ENCODE peak calls at places on chromosomes 7 and 10, in four cellular contexts. O, P, I and W are unnamed samples.
A peak's percentile ranks its signal among the peaks of the same experiment; 100 is the strongest.

GRCh38 chr10:78426181-78426580 is 392.5 kb downstream of the RPS24 start:
- DNase-seq in O (no peak), P (no peak), I (no peak), W (no peak)

GRCh38 chr10:96468845-96469244 is 44.9 kb downstream of the TLL2 start:
- DNase-seq in O (no peak), P (no peak), I (no peak), W (no peak)

GRCh38 chr7:111835066-111835465 is 272.8 kb upstream of the IMMP2L start:
- DNase-seq in O (no peak), P (no peak), I (peak; percentile 43), W (no peak)

GRCh38 chr7:1242601-1243289 is 10.1 kb downstream of the UNCX start:
- DNase-seq in O (no peak), P (no peak), I (no peak), W (peak; percentile 74)

GRCh38 chr10:100482181-100482833 is 19.5 kb downstream of the WNT8B start:
- DNase-seq in O (peak; percentile 61), P (peak; percentile 91), I (peak; percentile 13), W (peak; percentile 80)

GRCh38 chr7:116524609-116525297 is at the start of gene CAV1:
- DNase-seq in O (peak; percentile 58), P (peak; percentile 77), I (peak; percentile 81), W (peak; percentile 49)

GRCh38 chr10:129857242-129857960 is 106.7 kb downstream of the EBF3 start:
- DNase-seq in O (no peak), P (no peak), I (no peak), W (peak; percentile 19)

GRCh38 chr10:4980793-4981192 is 17.6 kb downstream of the AKR1C1 start:
- DNase-seq in O (no peak), P (no peak), I (no peak), W (no peak)

GRCh38 chr10:77821551-77821950 is 105.0 kb downstream of the DLG5 start:
- DNase-seq in O (no peak), P (no peak), I (no peak), W (no peak)

GRCh38 chr7:133850497-133851070 is 276.6 kb upstream of the LRGUK start:
- DNase-seq in O (no peak), P (no peak), I (no peak), W (no peak)

GRCh38 chr10:49076741-49077521 is 38.4 kb downstream of the VSTM4 start:
- DNase-seq in O (no peak), P (peak; percentile 17), I (no peak), W (no peak)

GRCh38 chr10:126569513-126570447 is 100.7 kb downstream of the C10orf90 start:
- DNase-seq in O (no peak), P (no peak), I (peak; percentile 50), W (no peak)

GRCh38 chr10:28459453-28460144 is 73.3 kb upstream of the WAC start:
- DNase-seq in O (no peak), P (peak; percentile 59), I (no peak), W (no peak)

GRCh38 chr7:142445019-142445686 is 187.3 kb upstream of the PRSS58 start:
- DNase-seq in O (no peak), P (peak; percentile 83), I (no peak), W (peak; percentile 70)

GRCh38 chr7:147014596-147014995 is 898.0 kb downstream of the CNTNAP2 start:
- DNase-seq in O (no peak), P (no peak), I (no peak), W (no peak)

GRCh38 chr7:100053201-100053600 is 3.6 kb downstream of the ZSCAN21 start:
- DNase-seq in O (peak; percentile 60), P (no peak), I (peak; percentile 65), W (peak; percentile 24)

GRCh38 chr7:155289949-155290501 is 7.7 kb upstream of the INSIG1 start:
- DNase-seq in O (no peak), P (no peak), I (no peak), W (no peak)

GRCh38 chr7:91912500-91912899 is 28.2 kb upstream of the AKAP9 start:
- DNase-seq in O (no peak), P (no peak), I (no peak), W (no peak)

GRCh38 chr7:32937344-32938174 is 19.7 kb upstream of the FKBP9 start:
- DNase-seq in O (peak; percentile 47), P (no peak), I (no peak), W (peak; percentile 30)

GRCh38 chr7:135372222-135372621 is 137.7 kb downstream of the CNOT4 start:
- DNase-seq in O (no peak), P (no peak), I (no peak), W (no peak)

GRCh38 chr10:70655316-70655715 is 17.0 kb upstream of the ADAMTS14 start:
- DNase-seq in O (no peak), P (no peak), I (no peak), W (no peak)

GRCh38 chr7:30612658-30613265 is 18.1 kb downstream of the GARS1 start:
- DNase-seq in O (no peak), P (no peak), I (peak; percentile 18), W (no peak)

GRCh38 chr7:119957335-119957734 is 315.6 kb upstream of the KCND2 start:
- DNase-seq in O (no peak), P (no peak), I (no peak), W (no peak)

GRCh38 chr7:160958-161725 is 31.2 kb upstream of the FAM20C start:
- DNase-seq in O (no peak), P (no peak), I (no peak), W (no peak)

GRCh38 chr7:106285801-106286492 is 1.2 kb upstream of the NAMPT start:
- DNase-seq in O (no peak), P (no peak), I (no peak), W (no peak)

GRCh38 chr7:80934286-80934685 is 15.4 kb upstream of the SEMA3C start:
- DNase-seq in O (no peak), P (no peak), I (no peak), W (no peak)

GRCh38 chr10:13987472-13987871 is 343.3 kb downstream of the FRMD4A start:
- DNase-seq in O (no peak), P (no peak), I (no peak), W (no peak)

GRCh38 chr10:115129752-115130151 is 36.6 kb downstream of the ATRNL1 start:
- DNase-seq in O (no peak), P (no peak), I (peak; percentile 0), W (no peak)

GRCh38 chr7:128071801-128072200 is 40.6 kb upstream of the LRRC4 start:
- DNase-seq in O (no peak), P (no peak), I (no peak), W (no peak)

GRCh38 chr10:73625004-73625883 is 16.0 kb downstream of the MYOZ1 start:
- DNase-seq in O (no peak), P (no peak), I (no peak), W (peak; percentile 38)

GRCh38 chr7:98283127-98283886 is 1.8 kb downstream of the BRI3 start:
- DNase-seq in O (peak; percentile 86), P (no peak), I (no peak), W (no peak)

GRCh38 chr10:123287594-123288247 is 133.5 kb downstream of the BUB3 start:
- DNase-seq in O (no peak), P (peak; percentile 20), I (no peak), W (no peak)

GRCh38 chr10:123289432-123289831 is 135.2 kb downstream of the BUB3 start:
- DNase-seq in O (no peak), P (no peak), I (no peak), W (no peak)

GRCh38 chr10:123278445-123278844 is 124.2 kb downstream of the BUB3 start:
- DNase-seq in O (no peak), P (no peak), I (no peak), W (no peak)

GRCh38 chr10:123284022-123284421 is 129.8 kb downstream of the BUB3 start:
- DNase-seq in O (no peak), P (peak; percentile 30), I (no peak), W (no peak)
- TF ChIP-seq CTCF in O (no peak), P (peak; percentile 6), I (no peak), W (no peak)

GRCh38 chr10:106271237-106271636 is 893.3 kb downstream of the SORCS1 start:
- DNase-seq in O (no peak), P (no peak), I (no peak), W (no peak)
- TF ChIP-seq CTCF in O (no peak), P (no peak), I (no peak), W (peak; percentile 36)

GRCh38 chr10:128265596-128265995 is 139.4 kb upstream of the MKI67 start:
- DNase-seq in O (no peak), P (no peak), I (no peak), W (no peak)

GRCh38 chr10:128268015-128268722 is 141.9 kb upstream of the MKI67 start:
- DNase-seq in O (no peak), P (peak; percentile 85), I (no peak), W (peak; percentile 87)

GRCh38 chr10:128267581-128267980 is 141.4 kb upstream of the MKI67 start:
- DNase-seq in O (no peak), P (no peak), I (no peak), W (no peak)

GRCh38 chr10:128263891-128264688 is 137.9 kb upstream of the MKI67 start:
- DNase-seq in O (peak; percentile 36), P (peak; percentile 80), I (no peak), W (peak; percentile 91)
- TF ChIP-seq CTCF in O (no peak), P (peak; percentile 66), I (peak; percentile 34), W (peak; percentile 73)

DNA sequence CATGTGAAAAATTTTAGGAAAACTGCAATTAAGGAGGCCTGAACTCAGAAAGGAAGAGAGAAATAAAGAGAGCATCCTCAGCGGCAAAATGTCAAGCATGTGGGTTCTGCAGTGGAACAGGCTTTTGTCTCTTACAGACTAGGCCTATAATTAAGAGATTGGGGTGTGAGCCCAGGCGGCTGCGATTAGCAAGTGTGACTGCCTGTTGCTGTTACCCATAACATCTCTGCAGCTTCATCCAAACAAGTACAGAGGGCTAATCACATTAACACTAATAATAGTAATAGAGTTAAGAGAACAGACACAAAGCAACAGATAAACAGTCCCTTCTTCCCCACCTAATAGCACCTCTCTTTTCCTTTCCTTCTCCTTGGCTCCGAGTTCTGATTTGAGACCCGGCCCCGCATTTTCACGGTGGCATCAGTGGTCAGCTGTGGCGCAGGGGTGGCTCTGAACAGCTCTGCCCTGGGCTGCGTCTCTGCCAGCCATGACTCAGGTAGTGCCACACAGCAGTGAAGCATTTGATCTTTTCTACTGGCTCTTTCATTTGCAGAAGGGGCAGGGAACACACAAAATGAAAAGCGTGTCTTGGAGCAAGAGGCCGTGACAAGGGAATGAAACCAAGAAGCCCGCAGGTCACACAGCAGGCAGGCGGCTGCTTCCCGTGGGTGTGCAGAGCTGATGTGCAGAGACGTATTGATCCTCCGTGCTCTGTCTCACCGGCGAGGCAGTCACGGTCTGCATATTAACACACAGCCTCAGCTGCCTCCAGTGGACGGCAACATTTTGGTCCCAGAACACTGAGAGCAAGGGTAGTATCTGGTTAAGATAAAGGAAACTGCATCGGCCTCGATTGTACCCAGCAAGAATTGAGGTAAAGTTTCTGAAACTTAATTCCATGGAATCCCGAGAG is 103.1 kb downstream of the KLF6 start:
- DNase-seq in O (no peak), P (no peak), I (no peak), W (peak; percentile 57)
- TF ChIP-seq CTCF in O (no peak), P (no peak), I (no peak), W (no peak)

GRCh38 chr10:119349341-119349740 is 142.0 kb downstream of the GRK5 start:
- DNase-seq in O (no peak), P (no peak), I (no peak), W (no peak)

GRCh38 chr10:119347181-119347974 is 140.0 kb downstream of the GRK5 start:
- DNase-seq in O (no peak), P (no peak), I (no peak), W (no peak)

GRCh38 chr10:119348106-119348505 is 140.7 kb downstream of the GRK5 start:
- DNase-seq in O (no peak), P (no peak), I (no peak), W (no peak)

GRCh38 chr10:119349937-119350513 is 142.7 kb downstream of the GRK5 start:
- DNase-seq in O (no peak), P (no peak), I (no peak), W (no peak)

GRCh38 chr10:119348516-119349240 is 141.3 kb downstream of the GRK5 start:
- DNase-seq in O (peak; percentile 26), P (no peak), I (no peak), W (no peak)
- TF ChIP-seq CTCF in O (no peak), P (no peak), I (peak; percentile 15), W (no peak)

GRCh38 chr7:130154501-130155317 is 50.5 kb downstream of the TMEM209 start:
- DNase-seq in O (peak; percentile 25), P (peak; percentile 84), I (no peak), W (peak; percentile 79)
- TF ChIP-seq CTCF in O (no peak), P (peak; percentile 74), I (peak; percentile 33), W (peak; percentile 62)